ENCODE peak calls at places on chromosomes 4 and X, in five cellular contexts. V is H9, M is H1, Y is neuronal stem cell, I is trophoblast cell. K is an unnamed sample.

GRCh38 chr4:98803287-98803677 is 125.7 kb downstream of the EIF4E start:
- DNase-seq in V (no peak), Y (no peak), I (no peak), M (no peak), K (no peak)

GRCh38 chr4:3391422-3391821 is 50.3 kb upstream of the HGFAC start:
- DNase-seq in M (peak), Y (no peak), I (no peak), V (peak), K (no peak)

GRCh38 chrX:56764153-56764974 is 35.3 kb downstream of the NBDY start:
- DNase-seq in M (peak), Y (peak), V (peak), I (peak), K (peak)

GRCh38 chr4:113849771-113850170 is 88.2 kb upstream of the CAMK2D start:
- DNase-seq in Y (no peak), I (no peak), M (no peak), V (no peak), K (no peak)

GRCh38 chr4:2583517-2583916 is 47.1 kb downstream of the FAM193A start:
- DNase-seq in V (no peak), M (no peak), Y (no peak), I (peak), K (peak)

GRCh38 chrX:67604979-67605703 is 61.3 kb downstream of the AR start:
- DNase-seq in M (no peak), I (no peak), Y (no peak), V (no peak), K (peak)

GRCh38 chr4:169254546-169254983 is 16.2 kb downstream of the SH3RF1 start:
- DNase-seq in Y (no peak), V (no peak), I (no peak), M (no peak), K (peak)

GRCh38 chrX:137565318-137565904 is 516 bp upstream of the ZIC3 start:
- DNase-seq in V (no peak), Y (no peak), M (no peak), I (no peak), K (no peak)

GRCh38 chr4:143186202-143186601 is 1.5 kb downstream of the USP38 start:
- DNase-seq in V (no peak), I (peak), Y (no peak), M (no peak), K (peak)

GRCh38 chr4:149223659-149224058 is 592.0 kb downstream of the IQCM start:
- DNase-seq in M (no peak), V (no peak), I (no peak), Y (no peak), K (no peak)

GRCh38 chr4:69668680-69669079 is 15.6 kb upstream of the UGT2A1 start:
- DNase-seq in M (no peak), V (no peak), I (no peak), Y (no peak), K (no peak)

GRCh38 chrX:23505531-23506303 is 161.6 kb upstream of the PRDX4 start:
- DNase-seq in Y (no peak), V (peak), I (no peak), M (no peak), K (no peak)

GRCh38 chrX:150664290-150664689 is 28.9 kb upstream of the MTMR1 start:
- DNase-seq in M (no peak), V (no peak), Y (no peak), I (peak), K (no peak)

GRCh38 chr4:128177376-128177959 is 110.1 kb downstream of the PGRMC2 start:
- DNase-seq in V (no peak), M (no peak), I (peak), Y (no peak), K (no peak)

GRCh38 chr4:88792821-88793220 is 95.2 kb upstream of the NAP1L5 start:
- DNase-seq in Y (no peak), I (peak), V (no peak), M (no peak), K (no peak)

GRCh38 chr4:44319129-44319528 is 129.5 kb downstream of the KCTD8 start:
- DNase-seq in V (no peak), M (no peak), Y (peak), I (no peak), K (no peak)

GRCh38 chrX:107675365-107675654 is 47.0 kb downstream of the PRPS1 start:
- DNase-seq in Y (no peak), M (no peak), I (no peak), V (no peak), K (no peak)

GRCh38 chr4:30722092-30722915 is 2.1 kb downstream of the PCDH7 start:
- DNase-seq in V (no peak), M (peak), I (no peak), Y (no peak), K (no peak)

GRCh38 chr4:147247577-147247976 is 233.3 kb upstream of the EDNRA start:
- DNase-seq in M (no peak), Y (no peak), V (no peak), I (no peak), K (peak)

GRCh38 chrX:154431321-154431720 is 2.8 kb downstream of the ATP6AP1 start:
- DNase-seq in Y (no peak), M (no peak), I (no peak), V (no peak), K (no peak)

GRCh38 chr4:112109455-112110425 is 35.5 kb upstream of the FAM241A start:
- DNase-seq in I (no peak), Y (no peak), V (no peak), M (no peak), K (peak)

GRCh38 chr4:8211229-8211628 is 12.1 kb downstream of the SH3TC1 start:
- DNase-seq in Y (no peak), I (no peak), V (no peak), M (no peak), K (no peak)

GRCh38 chr4:176063718-176064117 is 1.9 kb upstream of the WDR17 start:
- DNase-seq in Y (no peak), V (no peak), I (no peak), M (no peak), K (no peak)

GRCh38 chrX:78237127-78237526 is 90.3 kb downstream of the CYSLTR1 start:
- DNase-seq in V (no peak), Y (no peak), M (no peak), I (no peak), K (no peak)

GRCh38 chr4:48109413-48110263 is 24.4 kb downstream of the TXK start:
- DNase-seq in V (no peak), Y (no peak), M (no peak), I (peak), K (peak)

GRCh38 chr4:185679523-185679922 is 132.5 kb downstream of the SORBS2 start:
- DNase-seq in V (no peak), I (no peak), Y (no peak), M (no peak), K (no peak)

GRCh38 chr4:6917445-6918241 is 8.0 kb downstream of the TBC1D14 start:
- DNase-seq in M (no peak), Y (no peak), V (peak), I (peak), K (peak)

GRCh38 chr4:11741190-11741652 is 312.5 kb upstream of the HS3ST1 start:
- DNase-seq in V (no peak), Y (no peak), I (peak), M (no peak), K (peak)

GRCh38 chrX:15356444-15356843 is 21.1 kb upstream of the PIGA start:
- DNase-seq in V (no peak), Y (no peak), I (no peak), M (no peak), K (peak)

GRCh38 chr4:23368081-23368697 is 521.7 kb downstream of the PPARGC1A start:
- DNase-seq in M (peak), V (peak), I (peak), Y (peak), K (peak)

GRCh38 chrX:68998716-68999115 is 166.5 kb downstream of the PJA1 start:
- DNase-seq in Y (no peak), V (peak), I (peak), M (peak), K (no peak)

GRCh38 chr4:8037150-8037769 is 97.6 kb upstream of the AFAP1 start:
- DNase-seq in Y (no peak), V (no peak), I (no peak), M (no peak), K (no peak)

GRCh38 chrX:20265726-20266681 is 705 bp downstream of the RPS6KA3 start:
- DNase-seq in I (peak), M (peak), V (peak), Y (no peak), K (peak)

GRCh38 chrX:40182615-40183014 is 84.9 kb upstream of the BCOR start:
- DNase-seq in I (no peak), V (no peak), Y (no peak), M (no peak), K (no peak)

GRCh38 chr4:153541426-153542096 is 75.4 kb downstream of the TMEM131L start:
- DNase-seq in I (no peak), Y (no peak), M (no peak), V (no peak), K (peak)
- H4K91ac ChIP-seq in I (no peak), Y (no peak), M (no peak), V (peak), K (no peak)

DNA sequence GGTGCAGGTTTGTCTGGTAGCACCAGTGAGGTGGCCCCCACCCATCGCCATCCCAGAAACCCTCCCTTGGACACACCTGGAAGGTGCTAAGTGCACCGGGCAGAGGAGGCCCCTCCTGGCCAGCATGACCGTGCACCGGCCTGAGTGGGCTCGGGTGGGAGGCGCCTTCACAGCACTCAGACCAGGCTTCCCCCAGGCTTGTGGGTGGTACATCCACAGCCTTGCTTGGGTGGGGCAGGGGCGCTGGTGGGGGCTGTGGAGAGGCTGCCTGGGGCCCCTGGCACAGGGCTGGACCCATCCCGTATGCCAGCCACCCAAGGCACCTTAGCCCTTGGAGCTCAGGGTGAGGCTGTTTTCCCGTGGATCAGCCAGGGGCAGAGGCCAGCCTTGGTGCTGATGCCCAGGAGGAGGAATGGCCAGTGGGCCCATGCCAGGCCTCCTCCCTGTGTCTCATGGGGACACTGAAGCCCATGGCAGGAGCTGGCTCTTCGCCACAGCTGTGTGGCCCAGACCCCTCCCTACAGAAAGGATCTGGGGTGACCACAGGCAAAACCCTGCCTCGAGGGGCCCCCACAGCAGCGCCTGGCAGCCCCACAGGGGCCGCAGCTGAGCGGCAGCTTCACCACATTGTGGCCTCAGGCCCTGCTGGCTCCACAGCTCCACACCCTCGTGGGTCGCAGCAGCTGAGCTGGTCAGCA is 21.4 kb downstream of the NKX1-1 start:
- DNase-seq in V (no peak), Y (no peak), I (no peak), M (no peak), K (no peak)
- H2AK5ac ChIP-seq in V (no peak), Y (no peak), I (no peak), M (no peak), K (no peak)

DNA sequence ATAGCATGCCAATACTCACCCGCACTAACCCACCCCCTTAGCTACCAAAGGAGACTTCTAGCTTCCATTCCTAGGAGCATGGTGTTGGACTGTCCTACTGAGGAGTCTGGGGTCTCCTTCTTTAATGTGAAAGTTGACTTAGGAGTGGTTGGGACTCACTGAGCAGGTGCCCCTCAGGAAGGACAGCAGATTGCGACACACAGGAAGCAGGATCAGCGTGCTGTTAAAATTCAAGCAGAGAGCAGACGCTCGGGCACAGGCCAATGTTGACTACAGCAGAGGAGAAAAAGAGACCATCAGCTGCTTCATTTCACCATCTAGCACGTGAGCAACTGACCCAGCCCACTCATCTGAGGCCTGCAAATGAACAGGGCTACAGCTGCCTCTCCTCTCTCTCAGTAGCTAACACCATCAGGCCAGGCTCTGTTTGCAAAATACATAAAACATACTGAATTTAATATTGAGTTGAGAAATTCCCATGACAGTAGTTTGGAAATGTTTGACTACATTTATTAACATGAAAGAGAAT is 10.8 kb downstream of the NOX1 start:
- DNase-seq in I (no peak), Y (no peak), V (no peak), M (no peak), K (no peak)
- H2BK12ac ChIP-seq in I (no peak), Y (no peak), V (no peak), M (no peak), K (no peak)

DNA sequence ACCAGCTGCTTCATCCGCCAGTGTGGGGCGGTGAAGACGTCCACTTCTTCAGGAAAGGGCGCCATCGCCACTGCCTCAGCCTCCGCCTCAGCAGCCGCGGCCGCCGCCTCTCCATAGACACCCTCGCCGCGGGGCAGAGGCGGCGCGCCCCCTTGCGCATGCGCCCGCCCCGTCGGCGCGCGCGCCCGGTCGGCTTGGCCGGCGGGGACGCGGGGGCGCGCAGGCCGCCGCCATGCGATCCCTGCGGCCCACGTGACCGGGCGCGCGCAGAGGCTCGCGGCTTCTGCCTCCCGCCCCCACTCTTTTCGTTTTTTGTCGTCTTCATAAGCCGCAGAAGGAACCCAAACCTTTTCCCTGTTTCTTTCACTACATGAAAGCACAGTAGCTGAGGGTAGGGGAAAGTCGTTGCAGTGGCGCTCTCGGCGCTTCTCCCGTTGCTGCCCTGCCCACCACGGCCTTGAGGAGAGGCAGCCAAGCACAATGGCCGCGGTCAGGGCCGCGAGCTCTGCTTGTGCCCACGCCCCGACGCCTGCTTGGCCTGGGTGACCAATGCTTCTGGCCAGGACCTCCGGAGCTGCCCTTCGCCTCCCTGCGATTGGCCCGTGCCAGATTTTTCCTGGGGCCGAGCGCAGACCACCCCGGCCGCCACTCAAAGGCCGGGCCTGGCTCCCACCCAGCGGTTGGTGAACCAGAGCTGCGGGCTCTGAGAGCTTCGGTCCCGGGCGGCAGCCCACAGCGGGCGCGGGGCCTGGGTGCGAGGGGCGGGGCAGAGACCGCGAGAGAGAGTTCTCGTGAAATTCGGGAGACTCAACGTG is at the start of gene FBXL5:
- DNase-seq in M (peak), V (peak), Y (peak), I (peak), K (peak)
- H4K91ac ChIP-seq in M (peak), V (peak), Y (peak), I (peak), K (peak)

DNA sequence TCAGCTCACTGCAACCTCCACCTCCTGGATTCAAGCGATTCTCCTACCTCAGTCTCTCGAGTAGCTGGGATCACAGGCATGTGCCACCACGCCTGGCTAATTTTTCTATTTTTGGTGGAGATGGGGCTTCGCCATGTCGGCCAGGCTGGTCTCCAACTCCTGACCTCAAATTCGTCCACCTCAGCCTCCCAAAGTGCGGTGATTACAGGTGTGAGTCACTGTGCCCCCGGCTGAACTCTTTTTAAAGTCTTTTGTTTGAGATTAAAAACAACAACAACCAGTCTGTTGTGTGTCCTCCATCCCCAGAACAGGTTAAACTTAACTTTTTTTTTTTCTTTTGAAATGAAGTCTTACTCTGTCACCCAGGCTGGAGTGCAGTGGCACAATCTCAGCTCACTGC is 36.3 kb upstream of the RBPJ start:
- DNase-seq in V (no peak), Y (no peak), I (no peak), M (no peak), K (no peak)
- H2AK5ac ChIP-seq in V (no peak), Y (no peak), I (no peak), M (no peak), K (no peak)

GRCh38 chrX:30483996-30484395 is 93.6 kb downstream of the TASL start:
- DNase-seq in I (no peak), Y (no peak), M (no peak), V (no peak), K (no peak)
- H2BK12ac ChIP-seq in I (no peak), Y (no peak), M (no peak), V (no peak), K (no peak)